ENCODE peak calls at places on chromosome 2, in ten cellular contexts. One of them, this sample, is unnamed.

GRCh38 chr2:236644502-236644911 is 74.9 kb downstream of the ACKR3 start:
- DNase-seq in NCI-H1417: no peak
- DNase-seq in GDM1: no peak
- DNase-seq in activated CD8-positive, alpha-beta memory T cell treated with anti-CD3 and anti-CD28 coated beads, Interleukin-2, amount 10 ng/mL, durations not matched to agents 7 days and 5 days: no peak
- DNase-seq in endothelial cell: no peak
- DNase-seq in T follicular helper cell: no peak
- DNase-seq in iPS DF 6.9: no peak
- DNase-seq in NCI-H510A: no peak
- DNase-seq in stimulated activated CD4-positive, alpha-beta T cell treated with anti-CD3 and anti-CD28 coated beads, TNF-alpha, amount 100 ng/mL, for 4 hours: no peak
- DNase-seq in NCI-H748 treated with DMSO at 0.1 percent for 48 hours: no peak
- DNase-seq in this sample: no peak

GRCh38 chr2:53861824-53862223 is 2.1 kb upstream of the GPR75 start:
- DNase-seq in activated CD8-positive, alpha-beta memory T cell treated with anti-CD3 and anti-CD28 coated beads, Interleukin-2, amount 10 ng/mL, durations not matched to agents 7 days and 5 days: no peak
- DNase-seq in iPS DF 6.9: no peak
- DNase-seq in endothelial cell: no peak
- DNase-seq in NCI-H510A: no peak
- DNase-seq in NCI-H1417: no peak
- DNase-seq in NCI-H748 treated with DMSO at 0.1 percent for 48 hours: no peak
- DNase-seq in GDM1: no peak
- DNase-seq in T follicular helper cell: no peak
- DNase-seq in stimulated activated CD4-positive, alpha-beta T cell treated with anti-CD3 and anti-CD28 coated beads, TNF-alpha, amount 100 ng/mL, for 4 hours: no peak
- DNase-seq in this sample: no peak

GRCh38 chr2:80068068-80068467 is 236.5 kb downstream of the LRRTM1 start:
- DNase-seq in T follicular helper cell: no peak
- DNase-seq in NCI-H1417: no peak
- DNase-seq in GDM1: no peak
- DNase-seq in NCI-H748 treated with DMSO at 0.1 percent for 48 hours: no peak
- DNase-seq in activated CD8-positive, alpha-beta memory T cell treated with anti-CD3 and anti-CD28 coated beads, Interleukin-2, amount 10 ng/mL, durations not matched to agents 7 days and 5 days: no peak
- DNase-seq in endothelial cell: no peak
- DNase-seq in stimulated activated CD4-positive, alpha-beta T cell treated with anti-CD3 and anti-CD28 coated beads, TNF-alpha, amount 100 ng/mL, for 4 hours: no peak
- DNase-seq in iPS DF 6.9: no peak
- DNase-seq in NCI-H510A: no peak
- DNase-seq in this sample: no peak

GRCh38 chr2:124983595-124983994 is 958.5 kb downstream of the CNTNAP5 start:
- DNase-seq in activated CD8-positive, alpha-beta memory T cell treated with anti-CD3 and anti-CD28 coated beads, Interleukin-2, amount 10 ng/mL, durations not matched to agents 7 days and 5 days: no peak
- DNase-seq in T follicular helper cell: no peak
- DNase-seq in NCI-H748 treated with DMSO at 0.1 percent for 48 hours: no peak
- DNase-seq in NCI-H1417: no peak
- DNase-seq in endothelial cell: no peak
- DNase-seq in NCI-H510A: no peak
- DNase-seq in GDM1: no peak
- DNase-seq in iPS DF 6.9: no peak
- DNase-seq in stimulated activated CD4-positive, alpha-beta T cell treated with anti-CD3 and anti-CD28 coated beads, TNF-alpha, amount 100 ng/mL, for 4 hours: no peak
- DNase-seq in this sample: no peak

GRCh38 chr2:181916726-181917377 is 25.3 kb downstream of the ITPRID2 start:
- DNase-seq in endothelial cell: no peak
- DNase-seq in NCI-H748 treated with DMSO at 0.1 percent for 48 hours: no peak
- DNase-seq in GDM1: no peak
- DNase-seq in stimulated activated CD4-positive, alpha-beta T cell treated with anti-CD3 and anti-CD28 coated beads, TNF-alpha, amount 100 ng/mL, for 4 hours: no peak
- DNase-seq in T follicular helper cell: no peak
- DNase-seq in NCI-H510A: no peak
- DNase-seq in iPS DF 6.9: no peak
- DNase-seq in activated CD8-positive, alpha-beta memory T cell treated with anti-CD3 and anti-CD28 coated beads, Interleukin-2, amount 10 ng/mL, durations not matched to agents 7 days and 5 days: no peak
- DNase-seq in NCI-H1417: no peak
- DNase-seq in this sample: no peak

GRCh38 chr2:201403904-201404303 is 46.8 kb upstream of the FLACC1 start:
- DNase-seq in NCI-H1417: no peak
- DNase-seq in endothelial cell: no peak
- DNase-seq in NCI-H748 treated with DMSO at 0.1 percent for 48 hours: no peak
- DNase-seq in NCI-H510A: no peak
- DNase-seq in stimulated activated CD4-positive, alpha-beta T cell treated with anti-CD3 and anti-CD28 coated beads, TNF-alpha, amount 100 ng/mL, for 4 hours: no peak
- DNase-seq in T follicular helper cell: no peak
- DNase-seq in GDM1: no peak
- DNase-seq in activated CD8-positive, alpha-beta memory T cell treated with anti-CD3 and anti-CD28 coated beads, Interleukin-2, amount 10 ng/mL, durations not matched to agents 7 days and 5 days: no peak
- DNase-seq in iPS DF 6.9: no peak
- DNase-seq in this sample: no peak

GRCh38 chr2:237298323-237299118 is 115.4 kb downstream of the COL6A3 start:
- DNase-seq in endothelial cell: no peak
- DNase-seq in GDM1: no peak
- DNase-seq in T follicular helper cell: no peak
- DNase-seq in NCI-H748 treated with DMSO at 0.1 percent for 48 hours: no peak
- DNase-seq in activated CD8-positive, alpha-beta memory T cell treated with anti-CD3 and anti-CD28 coated beads, Interleukin-2, amount 10 ng/mL, durations not matched to agents 7 days and 5 days: no peak
- DNase-seq in NCI-H1417: no peak
- DNase-seq in NCI-H510A: peak; percentile 80
- DNase-seq in stimulated activated CD4-positive, alpha-beta T cell treated with anti-CD3 and anti-CD28 coated beads, TNF-alpha, amount 100 ng/mL, for 4 hours: no peak
- DNase-seq in iPS DF 6.9: no peak
- DNase-seq in this sample: no peak

GRCh38 chr2:44362207-44363015 is 664 bp downstream of the CAMKMT start:
- DNase-seq in iPS DF 6.9: no peak
- DNase-seq in endothelial cell: peak; percentile 36
- DNase-seq in NCI-H1417: peak; percentile 76
- DNase-seq in NCI-H748 treated with DMSO at 0.1 percent for 48 hours: peak; percentile 31
- DNase-seq in GDM1: peak; percentile 20
- DNase-seq in NCI-H510A: no peak
- DNase-seq in T follicular helper cell: peak; percentile 14
- DNase-seq in stimulated activated CD4-positive, alpha-beta T cell treated with anti-CD3 and anti-CD28 coated beads, TNF-alpha, amount 100 ng/mL, for 4 hours: no peak
- DNase-seq in activated CD8-positive, alpha-beta memory T cell treated with anti-CD3 and anti-CD28 coated beads, Interleukin-2, amount 10 ng/mL, durations not matched to agents 7 days and 5 days: peak; percentile 58
- DNase-seq in this sample: peak; percentile 28

GRCh38 chr2:239307221-239307569 is 93.6 kb downstream of the HDAC4 start:
- DNase-seq in NCI-H748 treated with DMSO at 0.1 percent for 48 hours: no peak
- DNase-seq in NCI-H510A: no peak
- DNase-seq in endothelial cell: no peak
- DNase-seq in NCI-H1417: no peak
- DNase-seq in iPS DF 6.9: no peak
- DNase-seq in T follicular helper cell: no peak
- DNase-seq in activated CD8-positive, alpha-beta memory T cell treated with anti-CD3 and anti-CD28 coated beads, Interleukin-2, amount 10 ng/mL, durations not matched to agents 7 days and 5 days: no peak
- DNase-seq in stimulated activated CD4-positive, alpha-beta T cell treated with anti-CD3 and anti-CD28 coated beads, TNF-alpha, amount 100 ng/mL, for 4 hours: no peak
- DNase-seq in GDM1: no peak
- DNase-seq in this sample: no peak

GRCh38 chr2:167484875-167485274 is 596.6 kb downstream of the XIRP2 start:
- DNase-seq in iPS DF 6.9: no peak
- DNase-seq in T follicular helper cell: no peak
- DNase-seq in endothelial cell: no peak
- DNase-seq in NCI-H510A: no peak
- DNase-seq in activated CD8-positive, alpha-beta memory T cell treated with anti-CD3 and anti-CD28 coated beads, Interleukin-2, amount 10 ng/mL, durations not matched to agents 7 days and 5 days: no peak
- DNase-seq in NCI-H748 treated with DMSO at 0.1 percent for 48 hours: no peak
- DNase-seq in GDM1: no peak
- DNase-seq in stimulated activated CD4-positive, alpha-beta T cell treated with anti-CD3 and anti-CD28 coated beads, TNF-alpha, amount 100 ng/mL, for 4 hours: no peak
- DNase-seq in NCI-H1417: no peak
- DNase-seq in this sample: no peak

GRCh38 chr2:219104107-219105050 is 43.7 kb upstream of the IHH start:
- DNase-seq in stimulated activated CD4-positive, alpha-beta T cell treated with anti-CD3 and anti-CD28 coated beads, TNF-alpha, amount 100 ng/mL, for 4 hours: no peak
- DNase-seq in endothelial cell: peak; percentile 21
- DNase-seq in NCI-H1417: peak; percentile 14
- DNase-seq in iPS DF 6.9: peak; percentile 47
- DNase-seq in GDM1: peak; percentile 31
- DNase-seq in T follicular helper cell: no peak
- DNase-seq in NCI-H510A: no peak
- DNase-seq in NCI-H748 treated with DMSO at 0.1 percent for 48 hours: peak; percentile 44
- DNase-seq in activated CD8-positive, alpha-beta memory T cell treated with anti-CD3 and anti-CD28 coated beads, Interleukin-2, amount 10 ng/mL, durations not matched to agents 7 days and 5 days: no peak
- DNase-seq in this sample: no peak

GRCh38 chr2:29218071-29218470 is 102.9 kb downstream of the CLIP4 start:
- DNase-seq in stimulated activated CD4-positive, alpha-beta T cell treated with anti-CD3 and anti-CD28 coated beads, TNF-alpha, amount 100 ng/mL, for 4 hours: no peak
- DNase-seq in NCI-H510A: no peak
- DNase-seq in endothelial cell: no peak
- DNase-seq in GDM1: no peak
- DNase-seq in NCI-H748 treated with DMSO at 0.1 percent for 48 hours: no peak
- DNase-seq in T follicular helper cell: no peak
- DNase-seq in activated CD8-positive, alpha-beta memory T cell treated with anti-CD3 and anti-CD28 coated beads, Interleukin-2, amount 10 ng/mL, durations not matched to agents 7 days and 5 days: no peak
- DNase-seq in NCI-H1417: no peak
- DNase-seq in iPS DF 6.9: no peak
- DNase-seq in this sample: no peak